ENCODE peak calls at places on chromosomes 1 and 21, in ten cellular contexts. Q is MM.1S; G is activated naive CD4-positive, alpha-beta T cell treated with anti-CD3 and anti-CD28 coated beads, Interleukin-2, amount 50 U/mL, for 16 hours; B is CD4-positive, alpha-beta memory T cell; F is mucosa of gallbladder; V is amniotic stem cell; J is NCI-H446 treated with DMSO at 0.1 percent for 48 hours; O is osteocyte; A is NCI-H1436; X is RCC 7860. L is an unnamed sample.

GRCh38 chr1:53619811-53620619 is 118.9 kb downstream of the GLIS1 start:
- DNase-seq in Q (no peak), G (no peak), B (no peak), F (no peak), V (no peak), J (peak), O (peak), A (no peak), X (no peak), L (no peak)

GRCh38 chr1:232949636-232950196 is 695 bp upstream of the NTPCR start:
- DNase-seq in Q (no peak), G (no peak), B (no peak), F (no peak), V (no peak), J (no peak), O (no peak), A (no peak), X (no peak), L (no peak)

GRCh38 chr1:160584784-160585183 is 5.5 kb upstream of the CD84 start:
- DNase-seq in Q (no peak), G (no peak), B (no peak), F (no peak), V (no peak), J (no peak), O (no peak), A (no peak), X (no peak), L (no peak)

GRCh38 chr1:94036721-94037120 is 84.2 kb downstream of the ABCA4 start:
- DNase-seq in Q (no peak), G (no peak), B (no peak), F (no peak), V (peak), J (no peak), O (no peak), A (no peak), X (no peak), L (no peak)

GRCh38 chr1:192516776-192517297 is 58.7 kb upstream of the RGS1 start:
- DNase-seq in Q (peak), G (peak), B (peak), F (peak), V (peak), J (no peak), O (no peak), A (no peak), X (peak), L (peak)

GRCh38 chr21:20971296-20971921 is 26.8 kb upstream of the NCAM2 start:
- DNase-seq in Q (peak), G (peak), B (no peak), F (peak), V (peak), J (peak), O (no peak), A (peak), X (peak), L (peak)

GRCh38 chr1:61782771-61783170 is 40.5 kb downstream of the PATJ start:
- DNase-seq in Q (peak), G (peak), B (peak), F (no peak), V (no peak), J (no peak), O (no peak), A (no peak), X (no peak), L (no peak)

GRCh38 chr1:165928075-165928731 is 100.8 kb downstream of the UCK2 start:
- DNase-seq in Q (peak), G (peak), B (no peak), F (peak), V (peak), J (peak), O (no peak), A (peak), X (peak), L (peak)

GRCh38 chr1:6001992-6002576 is 9.9 kb upstream of the NPHP4 start:
- DNase-seq in Q (peak), G (no peak), B (no peak), F (no peak), V (no peak), J (no peak), O (no peak), A (peak), X (peak), L (no peak)

GRCh38 chr1:227429447-227430359 is 111.4 kb upstream of the CDC42BPA start:
- DNase-seq in Q (no peak), G (no peak), B (no peak), F (no peak), V (no peak), J (no peak), O (no peak), A (no peak), X (no peak), L (no peak)

GRCh38 chr1:8415526-8416278 is 97.8 kb downstream of the SLC45A1 start:
- DNase-seq in Q (no peak), G (no peak), B (no peak), F (no peak), V (no peak), J (peak), O (no peak), A (no peak), X (no peak), L (no peak)

GRCh38 chr1:224510880-224511645 is 76.5 kb upstream of the WDR26 start:
- DNase-seq in Q (peak), G (no peak), B (no peak), F (no peak), V (no peak), J (no peak), O (no peak), A (no peak), X (no peak), L (peak)

L was measured in MV-4-11.